ENCODE peak calls at places on chromosome 4, in four cellular contexts. K, S, F and Q are unnamed samples.

GRCh38 chr4:15006416-15007024 is 4.2 kb downstream of the CPEB2 start:
- DNase-seq in K (no peak), S (no peak), F (no peak), Q (no peak)

GRCh38 chr4:152356428-152357034 is 179.4 kb downstream of the FBXW7 start:
- DNase-seq in F (no peak), K (no peak), S (no peak), Q (no peak)

GRCh38 chr4:150237110-150237852 is 159.0 kb downstream of the DCLK2 start:
- DNase-seq in F (no peak), K (no peak), S (no peak), Q (no peak)

GRCh38 chr4:168059251-168059650 is 33.1 kb upstream of the ANXA10 start:
- DNase-seq in S (no peak), K (no peak), F (no peak), Q (no peak)

GRCh38 chr4:166073783-166074182 is 200.7 kb downstream of the TLL1 start:
- DNase-seq in K (no peak), F (no peak), S (no peak), Q (no peak)

GRCh38 chr4:95732061-95732460 is 107.8 kb upstream of the PDHA2 start:
- DNase-seq in F (no peak), K (no peak), S (no peak), Q (no peak)

GRCh38 chr4:168584321-168584771 is 87.5 kb downstream of the PALLD start:
- DNase-seq in S (no peak), F (no peak), K (no peak), Q (no peak)

GRCh38 chr4:149574973-149575372 is 240.7 kb downstream of the IQCM start:
- DNase-seq in F (no peak), K (no peak), S (no peak), Q (no peak)

GRCh38 chr4:121952290-121952689 is 430 bp upstream of the TRPC3 start:
- DNase-seq in F (peak), K (no peak), S (no peak), Q (no peak)

GRCh38 chr4:121950212-121950679 is 1.6 kb downstream of the TRPC3 start:
- DNase-seq in K (peak), S (peak), F (peak), Q (peak)

GRCh38 chr4:121951570-121952110 is at the start of gene TRPC3:
- DNase-seq in F (peak), K (no peak), S (peak), Q (no peak)

GRCh38 chr4:121953860-121954259 is 2.0 kb upstream of the TRPC3 start:
- DNase-seq in K (no peak), S (no peak), F (no peak), Q (no peak)

DNA sequence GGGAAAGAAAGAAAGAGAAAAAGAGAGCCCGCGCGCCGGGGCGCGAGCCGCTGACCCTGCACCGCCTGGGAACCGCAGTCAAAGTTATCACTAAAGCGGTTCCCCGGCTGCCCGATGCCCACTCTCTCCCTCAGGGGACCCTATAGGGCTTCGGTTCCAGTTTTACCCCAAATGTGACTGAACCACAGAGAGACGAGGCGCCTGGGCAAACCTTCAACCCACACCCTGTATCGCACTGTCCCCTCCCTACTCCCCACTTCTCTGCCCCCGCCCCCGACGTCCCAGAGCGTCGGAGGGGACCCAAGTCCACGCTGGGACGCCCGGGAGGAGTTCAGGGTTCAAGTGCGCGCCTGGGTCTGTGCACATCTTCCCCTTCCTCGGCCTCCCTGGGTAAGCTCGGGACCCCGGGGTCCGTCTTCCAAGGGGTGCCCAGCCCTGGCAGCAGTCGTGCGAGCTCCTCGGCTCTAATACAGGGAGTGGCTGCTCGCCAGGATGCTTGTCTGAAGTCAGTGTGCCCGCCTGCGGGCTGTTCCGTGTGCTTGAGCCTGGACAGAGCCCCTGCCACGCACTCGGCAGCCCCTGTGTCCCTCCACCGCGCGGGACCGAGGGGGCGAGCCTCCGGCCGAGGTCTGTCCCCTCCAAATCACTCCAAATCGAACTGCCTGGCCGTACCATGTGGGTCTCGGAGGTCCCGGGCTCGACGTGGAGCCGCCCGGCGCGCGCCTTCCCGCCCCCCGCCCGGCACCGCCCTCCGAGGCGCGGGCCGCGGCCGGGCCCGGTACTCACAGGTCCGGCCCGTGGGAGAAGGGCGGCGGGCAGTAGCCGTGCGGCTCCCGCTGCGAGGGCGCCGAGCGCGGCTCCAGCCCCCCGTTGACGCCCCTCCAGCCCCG is 935 bp downstream of the TRPC3 start:
- DNase-seq in F (peak), K (no peak), S (peak), Q (no peak)
- H3K27ac ChIP-seq in F (peak), K (no peak), S (no peak), Q (no peak)

DNA sequence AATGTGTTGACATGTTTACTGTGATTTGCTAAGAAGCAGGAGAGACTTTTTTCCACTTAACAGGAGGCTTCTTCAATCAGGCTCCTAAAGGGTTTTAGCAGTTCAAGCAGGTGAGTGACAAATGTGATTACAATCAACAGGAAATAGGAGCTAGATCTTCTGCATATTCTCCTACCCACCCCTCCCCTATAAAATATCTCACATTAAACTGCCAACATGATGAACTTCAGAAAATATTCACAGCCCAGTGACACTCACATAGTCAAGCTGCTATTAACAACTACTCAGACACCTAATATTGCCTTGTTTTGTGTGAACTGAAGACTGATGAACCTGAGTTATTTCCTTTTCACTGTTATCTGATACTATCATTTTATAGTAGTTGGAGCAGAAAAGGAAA is 55.9 kb upstream of the ANTXR2 start:
- DNase-seq in F (no peak), S (no peak), K (no peak), Q (no peak)
- H3K27ac ChIP-seq in F (no peak), S (peak), K (peak), Q (no peak)

DNA sequence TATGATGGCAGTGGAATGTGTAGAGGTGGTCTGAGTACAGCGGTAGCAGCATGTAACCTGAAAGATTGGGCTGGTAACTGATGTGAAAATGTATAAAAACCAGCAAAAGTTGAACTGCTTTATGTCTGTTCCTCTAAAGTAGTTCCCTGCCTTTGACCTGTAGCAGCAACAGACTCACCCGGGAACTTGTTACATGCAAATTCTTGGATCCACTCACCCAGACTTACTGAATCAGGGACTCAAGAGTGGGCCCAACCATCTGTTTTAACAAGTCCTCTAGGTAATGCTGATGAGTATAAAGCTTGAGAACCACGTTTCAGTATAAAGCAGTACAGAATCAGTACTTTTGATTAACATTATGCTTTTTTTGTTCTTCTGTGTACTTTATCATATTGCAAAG is 84.7 kb downstream of the RAP1GDS1 start:
- DNase-seq in F (peak), K (no peak), S (no peak), Q (no peak)
- H3K27ac ChIP-seq in F (peak), K (no peak), S (no peak), Q (no peak)

GRCh38 chr4:913280-913618 is 18.9 kb downstream of the GAK start:
- DNase-seq in K (no peak), S (no peak), F (no peak), Q (no peak)

GRCh38 chr4:911871-912490 is 20.1 kb downstream of the GAK start:
- DNase-seq in S (no peak), F (no peak), K (no peak), Q (no peak)

GRCh38 chr4:911221-911751 is 20.8 kb downstream of the GAK start:
- DNase-seq in S (no peak), F (no peak), K (no peak), Q (no peak)

GRCh38 chr4:914531-914930 is 17.6 kb downstream of the GAK start:
- DNase-seq in K (no peak), S (no peak), F (no peak), Q (no peak)

GRCh38 chr4:912548-913279 is 19.4 kb downstream of the GAK start:
- DNase-seq in F (no peak), S (no peak), K (no peak), Q (no peak)
- H3K27ac ChIP-seq in F (no peak), S (no peak), K (no peak), Q (no peak)

DNA sequence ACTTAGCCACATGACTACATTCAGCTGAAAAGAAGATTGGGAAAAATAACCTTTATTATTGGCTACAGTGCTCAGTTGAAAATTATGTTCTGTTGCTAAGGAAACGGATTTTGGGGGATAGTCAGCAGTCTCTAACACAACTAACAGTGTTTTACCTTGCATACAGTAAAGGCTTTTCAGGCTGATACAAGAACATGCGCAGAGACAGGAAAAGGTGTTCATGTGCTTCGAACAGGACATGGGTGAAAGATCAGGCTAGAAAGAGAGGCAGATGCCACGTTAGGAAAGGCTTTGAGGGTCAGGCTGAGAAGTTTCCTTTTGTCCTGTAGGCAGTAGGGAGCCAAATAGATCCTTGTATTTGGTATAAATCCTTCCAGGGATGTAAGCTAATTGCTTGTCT is 14.8 kb upstream of the RHOH start:
- DNase-seq in S (no peak), F (no peak), K (no peak), Q (no peak)
- H3K27ac ChIP-seq in S (no peak), F (no peak), K (no peak), Q (no peak)